ENCODE peak calls at places on chromosome 1, in six cellular contexts. One of them, this sample, is unnamed.

GRCh38 chr1:20823879-20824278 is 36.8 kb upstream of the HP1BP3 start:
- DNase-seq in transverse colon: no peak
- DNase-seq in HTR-8/SVneo: no peak
- DNase-seq in HuH-7.5: no peak
- DNase-seq in LoVo: no peak
- DNase-seq in kidney tubule cell: no peak
- DNase-seq in this sample: no peak

GRCh38 chr1:214840366-214840765 is 237.4 kb downstream of the CENPF start:
- DNase-seq in transverse colon: no peak
- DNase-seq in HTR-8/SVneo: no peak
- DNase-seq in HuH-7.5: no peak
- DNase-seq in LoVo: no peak
- DNase-seq in kidney tubule cell: peak
- DNase-seq in this sample: no peak

GRCh38 chr1:225422795-225423517 is 4.9 kb downstream of the LBR start:
- DNase-seq in transverse colon: no peak
- DNase-seq in HTR-8/SVneo: no peak
- DNase-seq in HuH-7.5: no peak
- DNase-seq in LoVo: no peak
- DNase-seq in kidney tubule cell: no peak
- DNase-seq in this sample: no peak

GRCh38 chr1:42960693-42961559 is 2.3 kb upstream of the SLC2A1 start:
- DNase-seq in transverse colon: no peak
- DNase-seq in HTR-8/SVneo: no peak
- DNase-seq in HuH-7.5: no peak
- DNase-seq in LoVo: no peak
- DNase-seq in kidney tubule cell: peak
- DNase-seq in this sample: peak

GRCh38 chr1:116020668-116021272 is 44.5 kb downstream of the SLC22A15 start:
- DNase-seq in transverse colon: peak
- DNase-seq in HTR-8/SVneo: peak
- DNase-seq in HuH-7.5: peak
- DNase-seq in LoVo: peak
- DNase-seq in kidney tubule cell: peak
- DNase-seq in this sample: peak

GRCh38 chr1:51063121-51063520 is 38.9 kb upstream of the C1orf185 start:
- DNase-seq in transverse colon: no peak
- DNase-seq in HTR-8/SVneo: peak
- DNase-seq in HuH-7.5: no peak
- DNase-seq in LoVo: peak
- DNase-seq in kidney tubule cell: peak
- DNase-seq in this sample: no peak

GRCh38 chr1:158248122-158248521 is 6.1 kb upstream of the CD1A start:
- DNase-seq in transverse colon: peak
- DNase-seq in HTR-8/SVneo: no peak
- DNase-seq in HuH-7.5: no peak
- DNase-seq in LoVo: no peak
- DNase-seq in kidney tubule cell: peak
- DNase-seq in this sample: no peak

GRCh38 chr1:38964140-38964548 is 22.5 kb upstream of the RHBDL2 start:
- DNase-seq in transverse colon: no peak
- DNase-seq in HTR-8/SVneo: no peak
- DNase-seq in HuH-7.5: no peak
- DNase-seq in LoVo: no peak
- DNase-seq in kidney tubule cell: no peak
- DNase-seq in this sample: no peak

GRCh38 chr1:24996983-24997893 is 67.2 kb upstream of the RUNX3 start:
- DNase-seq in transverse colon: no peak
- DNase-seq in HTR-8/SVneo: no peak
- DNase-seq in HuH-7.5: no peak
- DNase-seq in LoVo: no peak
- DNase-seq in kidney tubule cell: no peak
- DNase-seq in this sample: no peak

GRCh38 chr1:241423541-241424479 is 66.8 kb upstream of the RGS7 start:
- DNase-seq in transverse colon: no peak
- DNase-seq in HTR-8/SVneo: peak
- DNase-seq in HuH-7.5: no peak
- DNase-seq in LoVo: no peak
- DNase-seq in kidney tubule cell: peak
- DNase-seq in this sample: no peak

GRCh38 chr1:226063362-226064167 is 1.0 kb downstream of the H3-3A start:
- DNase-seq in transverse colon: peak
- DNase-seq in HTR-8/SVneo: no peak
- DNase-seq in HuH-7.5: peak
- DNase-seq in LoVo: peak
- DNase-seq in kidney tubule cell: peak
- DNase-seq in this sample: no peak

GRCh38 chr1:153610334-153611023 is 2.5 kb downstream of the S100A16 start:
- DNase-seq in transverse colon: no peak
- DNase-seq in HTR-8/SVneo: no peak
- DNase-seq in HuH-7.5: no peak
- DNase-seq in LoVo: peak
- DNase-seq in kidney tubule cell: peak
- DNase-seq in this sample: no peak